ENCODE peak calls at places on chromosome 10, in ten cellular contexts. One of them, this sample, is unnamed.

GRCh38 chr10:6201511-6201975 is 1.2 kb upstream of the PFKFB3 start:
- DNase-seq in uterus: peak
- DNase-seq in breast epithelium: no peak
- DNase-seq in fibroblast of the conjunctiva: no peak
- DNase-seq in A549: peak
- DNase-seq in NCI-H2029: no peak
- DNase-seq in activated CD4-positive, alpha-beta T cell treated with anti-CD3 and anti-CD28 coated beads, Interleukin-2, amount 10 ng/mL, durations not matched to agents 7 days and 5 days: peak
- DNase-seq in Daoy: peak
- DNase-seq in tibial artery: peak
- DNase-seq in sciatic nerve: peak
- DNase-seq in this sample: peak

GRCh38 chr10:108911814-108912541 is 1011.3 kb downstream of the XPNPEP1 start:
- DNase-seq in A549: peak
- DNase-seq in fibroblast of the conjunctiva: peak
- DNase-seq in uterus: peak
- DNase-seq in NCI-H2029: no peak
- DNase-seq in breast epithelium: peak
- DNase-seq in tibial artery: no peak
- DNase-seq in activated CD4-positive, alpha-beta T cell treated with anti-CD3 and anti-CD28 coated beads, Interleukin-2, amount 10 ng/mL, durations not matched to agents 7 days and 5 days: no peak
- DNase-seq in Daoy: no peak
- DNase-seq in sciatic nerve: peak
- DNase-seq in this sample: peak

GRCh38 chr10:110323503-110323902 is 18.8 kb upstream of the SMNDC1 start:
- DNase-seq in A549: no peak
- DNase-seq in activated CD4-positive, alpha-beta T cell treated with anti-CD3 and anti-CD28 coated beads, Interleukin-2, amount 10 ng/mL, durations not matched to agents 7 days and 5 days: no peak
- DNase-seq in NCI-H2029: no peak
- DNase-seq in tibial artery: no peak
- DNase-seq in Daoy: peak
- DNase-seq in uterus: no peak
- DNase-seq in sciatic nerve: no peak
- DNase-seq in breast epithelium: no peak
- DNase-seq in fibroblast of the conjunctiva: no peak
- DNase-seq in this sample: no peak

GRCh38 chr10:95242581-95243317 is 48.1 kb downstream of the PDLIM1 start:
- DNase-seq in tibial artery: no peak
- DNase-seq in sciatic nerve: no peak
- DNase-seq in fibroblast of the conjunctiva: peak
- DNase-seq in activated CD4-positive, alpha-beta T cell treated with anti-CD3 and anti-CD28 coated beads, Interleukin-2, amount 10 ng/mL, durations not matched to agents 7 days and 5 days: peak
- DNase-seq in Daoy: peak
- DNase-seq in A549: peak
- DNase-seq in uterus: no peak
- DNase-seq in NCI-H2029: peak
- DNase-seq in breast epithelium: no peak
- DNase-seq in this sample: peak

GRCh38 chr10:126373982-126374381 is 14.3 kb downstream of the ADAM12 start:
- DNase-seq in breast epithelium: no peak
- DNase-seq in sciatic nerve: no peak
- DNase-seq in activated CD4-positive, alpha-beta T cell treated with anti-CD3 and anti-CD28 coated beads, Interleukin-2, amount 10 ng/mL, durations not matched to agents 7 days and 5 days: no peak
- DNase-seq in A549: no peak
- DNase-seq in NCI-H2029: no peak
- DNase-seq in tibial artery: no peak
- DNase-seq in uterus: no peak
- DNase-seq in fibroblast of the conjunctiva: no peak
- DNase-seq in Daoy: peak
- DNase-seq in this sample: no peak

GRCh38 chr10:48239618-48240017 is 34.9 kb downstream of the FRMPD2 start:
- DNase-seq in breast epithelium: no peak
- DNase-seq in tibial artery: no peak
- DNase-seq in A549: no peak
- DNase-seq in Daoy: no peak
- DNase-seq in fibroblast of the conjunctiva: no peak
- DNase-seq in sciatic nerve: no peak
- DNase-seq in activated CD4-positive, alpha-beta T cell treated with anti-CD3 and anti-CD28 coated beads, Interleukin-2, amount 10 ng/mL, durations not matched to agents 7 days and 5 days: no peak
- DNase-seq in NCI-H2029: no peak
- DNase-seq in uterus: no peak
- DNase-seq in this sample: no peak

GRCh38 chr10:109933984-109934565 is 10.8 kb upstream of the XPNPEP1 start:
- DNase-seq in NCI-H2029: no peak
- DNase-seq in fibroblast of the conjunctiva: no peak
- DNase-seq in breast epithelium: no peak
- DNase-seq in Daoy: no peak
- DNase-seq in sciatic nerve: no peak
- DNase-seq in A549: no peak
- DNase-seq in uterus: no peak
- DNase-seq in tibial artery: no peak
- DNase-seq in activated CD4-positive, alpha-beta T cell treated with anti-CD3 and anti-CD28 coated beads, Interleukin-2, amount 10 ng/mL, durations not matched to agents 7 days and 5 days: peak
- DNase-seq in this sample: peak

GRCh38 chr10:49758249-49758930 is 3.7 kb downstream of the OGDHL start:
- DNase-seq in fibroblast of the conjunctiva: no peak
- DNase-seq in NCI-H2029: no peak
- DNase-seq in activated CD4-positive, alpha-beta T cell treated with anti-CD3 and anti-CD28 coated beads, Interleukin-2, amount 10 ng/mL, durations not matched to agents 7 days and 5 days: no peak
- DNase-seq in uterus: no peak
- DNase-seq in Daoy: no peak
- DNase-seq in A549: no peak
- DNase-seq in breast epithelium: no peak
- DNase-seq in sciatic nerve: no peak
- DNase-seq in tibial artery: no peak
- DNase-seq in this sample: no peak

GRCh38 chr10:70773965-70774809 is 11.0 kb downstream of the TBATA start:
- DNase-seq in fibroblast of the conjunctiva: no peak
- DNase-seq in Daoy: no peak
- DNase-seq in activated CD4-positive, alpha-beta T cell treated with anti-CD3 and anti-CD28 coated beads, Interleukin-2, amount 10 ng/mL, durations not matched to agents 7 days and 5 days: no peak
- DNase-seq in tibial artery: peak
- DNase-seq in breast epithelium: peak
- DNase-seq in sciatic nerve: no peak
- DNase-seq in NCI-H2029: no peak
- DNase-seq in A549: no peak
- DNase-seq in uterus: no peak
- DNase-seq in this sample: no peak

GRCh38 chr10:329361-330099 is 194.3 kb downstream of the ZMYND11 start:
- DNase-seq in Daoy: peak
- DNase-seq in uterus: peak
- DNase-seq in fibroblast of the conjunctiva: peak
- DNase-seq in sciatic nerve: peak
- DNase-seq in tibial artery: peak
- DNase-seq in A549: peak
- DNase-seq in activated CD4-positive, alpha-beta T cell treated with anti-CD3 and anti-CD28 coated beads, Interleukin-2, amount 10 ng/mL, durations not matched to agents 7 days and 5 days: peak
- DNase-seq in NCI-H2029: peak
- DNase-seq in breast epithelium: peak
- DNase-seq in this sample: peak

GRCh38 chr10:15419279-15419874 is 48.3 kb upstream of the FAM171A1 start:
- DNase-seq in uterus: peak
- DNase-seq in Daoy: no peak
- DNase-seq in sciatic nerve: no peak
- DNase-seq in fibroblast of the conjunctiva: peak
- DNase-seq in breast epithelium: no peak
- DNase-seq in NCI-H2029: no peak
- DNase-seq in A549: no peak
- DNase-seq in tibial artery: no peak
- DNase-seq in activated CD4-positive, alpha-beta T cell treated with anti-CD3 and anti-CD28 coated beads, Interleukin-2, amount 10 ng/mL, durations not matched to agents 7 days and 5 days: peak
- DNase-seq in this sample: peak

GRCh38 chr10:126016156-126016805 is 119.9 kb downstream of the FANK1 start:
- DNase-seq in Daoy: no peak
- DNase-seq in A549: no peak
- DNase-seq in NCI-H2029: no peak
- DNase-seq in breast epithelium: no peak
- DNase-seq in uterus: no peak
- DNase-seq in fibroblast of the conjunctiva: no peak
- DNase-seq in tibial artery: no peak
- DNase-seq in activated CD4-positive, alpha-beta T cell treated with anti-CD3 and anti-CD28 coated beads, Interleukin-2, amount 10 ng/mL, durations not matched to agents 7 days and 5 days: no peak
- DNase-seq in sciatic nerve: no peak
- DNase-seq in this sample: no peak

GRCh38 chr10:78038105-78038504 is 4.4 kb downstream of the RPS24 start:
- DNase-seq in activated CD4-positive, alpha-beta T cell treated with anti-CD3 and anti-CD28 coated beads, Interleukin-2, amount 10 ng/mL, durations not matched to agents 7 days and 5 days: no peak
- DNase-seq in A549: no peak
- DNase-seq in breast epithelium: no peak
- DNase-seq in Daoy: no peak
- DNase-seq in uterus: no peak
- DNase-seq in sciatic nerve: no peak
- DNase-seq in tibial artery: no peak
- DNase-seq in fibroblast of the conjunctiva: no peak
- DNase-seq in NCI-H2029: no peak
- DNase-seq in this sample: no peak

GRCh38 chr10:34137955-34138354 is 677.1 kb downstream of the PARD3 start:
- DNase-seq in breast epithelium: no peak
- DNase-seq in sciatic nerve: no peak
- DNase-seq in tibial artery: no peak
- DNase-seq in uterus: no peak
- DNase-seq in NCI-H2029: no peak
- DNase-seq in A549: no peak
- DNase-seq in activated CD4-positive, alpha-beta T cell treated with anti-CD3 and anti-CD28 coated beads, Interleukin-2, amount 10 ng/mL, durations not matched to agents 7 days and 5 days: no peak
- DNase-seq in fibroblast of the conjunctiva: no peak
- DNase-seq in Daoy: no peak
- DNase-seq in this sample: no peak

GRCh38 chr10:103967433-103968142 is 648 bp downstream of the SLK start:
- DNase-seq in A549: peak
- DNase-seq in activated CD4-positive, alpha-beta T cell treated with anti-CD3 and anti-CD28 coated beads, Interleukin-2, amount 10 ng/mL, durations not matched to agents 7 days and 5 days: peak
- DNase-seq in uterus: peak
- DNase-seq in tibial artery: no peak
- DNase-seq in Daoy: peak
- DNase-seq in fibroblast of the conjunctiva: no peak
- DNase-seq in NCI-H2029: no peak
- DNase-seq in breast epithelium: no peak
- DNase-seq in sciatic nerve: no peak
- DNase-seq in this sample: no peak

GRCh38 chr10:127971973-127972615 is 65.2 kb downstream of the PTPRE start:
- DNase-seq in Daoy: no peak
- DNase-seq in breast epithelium: no peak
- DNase-seq in uterus: no peak
- DNase-seq in tibial artery: no peak
- DNase-seq in activated CD4-positive, alpha-beta T cell treated with anti-CD3 and anti-CD28 coated beads, Interleukin-2, amount 10 ng/mL, durations not matched to agents 7 days and 5 days: no peak
- DNase-seq in sciatic nerve: no peak
- DNase-seq in fibroblast of the conjunctiva: no peak
- DNase-seq in NCI-H2029: no peak
- DNase-seq in A549: no peak
- DNase-seq in this sample: no peak

GRCh38 chr10:8037199-8037801 is 17.2 kb upstream of the GATA3 start:
- DNase-seq in fibroblast of the conjunctiva: no peak
- DNase-seq in Daoy: no peak
- DNase-seq in activated CD4-positive, alpha-beta T cell treated with anti-CD3 and anti-CD28 coated beads, Interleukin-2, amount 10 ng/mL, durations not matched to agents 7 days and 5 days: no peak
- DNase-seq in NCI-H2029: no peak
- DNase-seq in uterus: no peak
- DNase-seq in A549: no peak
- DNase-seq in tibial artery: peak
- DNase-seq in sciatic nerve: peak
- DNase-seq in breast epithelium: no peak
- DNase-seq in this sample: no peak

GRCh38 chr10:24256619-24257018 is 47.7 kb downstream of the KIAA1217 start:
- DNase-seq in Daoy: no peak
- DNase-seq in activated CD4-positive, alpha-beta T cell treated with anti-CD3 and anti-CD28 coated beads, Interleukin-2, amount 10 ng/mL, durations not matched to agents 7 days and 5 days: no peak
- DNase-seq in NCI-H2029: no peak
- DNase-seq in sciatic nerve: no peak
- DNase-seq in fibroblast of the conjunctiva: no peak
- DNase-seq in tibial artery: no peak
- DNase-seq in A549: no peak
- DNase-seq in breast epithelium: no peak
- DNase-seq in uterus: no peak
- DNase-seq in this sample: no peak

GRCh38 chr10:63217120-63217605 is 84.0 kb downstream of the NRBF2 start:
- DNase-seq in fibroblast of the conjunctiva: peak
- DNase-seq in breast epithelium: no peak
- DNase-seq in Daoy: peak
- DNase-seq in activated CD4-positive, alpha-beta T cell treated with anti-CD3 and anti-CD28 coated beads, Interleukin-2, amount 10 ng/mL, durations not matched to agents 7 days and 5 days: peak
- DNase-seq in sciatic nerve: no peak
- DNase-seq in tibial artery: no peak
- DNase-seq in uterus: no peak
- DNase-seq in NCI-H2029: no peak
- DNase-seq in A549: peak
- DNase-seq in this sample: no peak

GRCh38 chr10:61899045-61899444 is 2.5 kb upstream of the ARID5B start:
- DNase-seq in sciatic nerve: no peak
- DNase-seq in NCI-H2029: no peak
- DNase-seq in tibial artery: no peak
- DNase-seq in Daoy: peak
- DNase-seq in activated CD4-positive, alpha-beta T cell treated with anti-CD3 and anti-CD28 coated beads, Interleukin-2, amount 10 ng/mL, durations not matched to agents 7 days and 5 days: peak
- DNase-seq in uterus: no peak
- DNase-seq in A549: no peak
- DNase-seq in breast epithelium: no peak
- DNase-seq in fibroblast of the conjunctiva: no peak
- DNase-seq in this sample: no peak

GRCh38 chr10:104123397-104123796 is 1.4 kb downstream of the SFR1 start:
- DNase-seq in NCI-H2029: no peak
- DNase-seq in tibial artery: no peak
- DNase-seq in fibroblast of the conjunctiva: no peak
- DNase-seq in activated CD4-positive, alpha-beta T cell treated with anti-CD3 and anti-CD28 coated beads, Interleukin-2, amount 10 ng/mL, durations not matched to agents 7 days and 5 days: no peak
- DNase-seq in A549: peak
- DNase-seq in breast epithelium: no peak
- DNase-seq in sciatic nerve: no peak
- DNase-seq in uterus: no peak
- DNase-seq in Daoy: no peak
- DNase-seq in this sample: no peak

GRCh38 chr10:3946234-3947229 is 161.5 kb upstream of the KLF6 start:
- DNase-seq in A549: no peak
- DNase-seq in uterus: no peak
- DNase-seq in Daoy: no peak
- DNase-seq in fibroblast of the conjunctiva: no peak
- DNase-seq in breast epithelium: no peak
- DNase-seq in activated CD4-positive, alpha-beta T cell treated with anti-CD3 and anti-CD28 coated beads, Interleukin-2, amount 10 ng/mL, durations not matched to agents 7 days and 5 days: no peak
- DNase-seq in tibial artery: no peak
- DNase-seq in NCI-H2029: no peak
- DNase-seq in sciatic nerve: no peak
- DNase-seq in this sample: no peak

GRCh38 chr10:101818958-101819633 is 852 bp upstream of the OGA start:
- DNase-seq in uterus: peak
- DNase-seq in Daoy: no peak
- DNase-seq in fibroblast of the conjunctiva: no peak
- DNase-seq in A549: no peak
- DNase-seq in NCI-H2029: no peak
- DNase-seq in tibial artery: no peak
- DNase-seq in sciatic nerve: peak
- DNase-seq in breast epithelium: no peak
- DNase-seq in activated CD4-positive, alpha-beta T cell treated with anti-CD3 and anti-CD28 coated beads, Interleukin-2, amount 10 ng/mL, durations not matched to agents 7 days and 5 days: no peak
- DNase-seq in this sample: peak

GRCh38 chr10:6069101-6069931 is 7.1 kb upstream of the IL2RA start:
- DNase-seq in activated CD4-positive, alpha-beta T cell treated with anti-CD3 and anti-CD28 coated beads, Interleukin-2, amount 10 ng/mL, durations not matched to agents 7 days and 5 days: peak
- DNase-seq in A549: no peak
- DNase-seq in fibroblast of the conjunctiva: no peak
- DNase-seq in NCI-H2029: no peak
- DNase-seq in tibial artery: no peak
- DNase-seq in Daoy: peak
- DNase-seq in uterus: no peak
- DNase-seq in sciatic nerve: no peak
- DNase-seq in breast epithelium: no peak
- DNase-seq in this sample: no peak

GRCh38 chr10:12690525-12691139 is 310.9 kb downstream of the CCDC3 start:
- DNase-seq in A549: no peak
- DNase-seq in sciatic nerve: no peak
- DNase-seq in activated CD4-positive, alpha-beta T cell treated with anti-CD3 and anti-CD28 coated beads, Interleukin-2, amount 10 ng/mL, durations not matched to agents 7 days and 5 days: no peak
- DNase-seq in tibial artery: no peak
- DNase-seq in Daoy: no peak
- DNase-seq in uterus: no peak
- DNase-seq in fibroblast of the conjunctiva: no peak
- DNase-seq in breast epithelium: no peak
- DNase-seq in NCI-H2029: no peak
- DNase-seq in this sample: no peak

GRCh38 chr10:78260141-78260540 is 226.5 kb downstream of the RPS24 start:
- DNase-seq in NCI-H2029: no peak
- DNase-seq in breast epithelium: no peak
- DNase-seq in uterus: no peak
- DNase-seq in activated CD4-positive, alpha-beta T cell treated with anti-CD3 and anti-CD28 coated beads, Interleukin-2, amount 10 ng/mL, durations not matched to agents 7 days and 5 days: no peak
- DNase-seq in tibial artery: no peak
- DNase-seq in fibroblast of the conjunctiva: no peak
- DNase-seq in A549: no peak
- DNase-seq in sciatic nerve: no peak
- DNase-seq in Daoy: no peak
- DNase-seq in this sample: no peak

GRCh38 chr10:102586858-102587257 is 57.4 kb upstream of the TRIM8 start:
- DNase-seq in uterus: no peak
- DNase-seq in fibroblast of the conjunctiva: no peak
- DNase-seq in activated CD4-positive, alpha-beta T cell treated with anti-CD3 and anti-CD28 coated beads, Interleukin-2, amount 10 ng/mL, durations not matched to agents 7 days and 5 days: no peak
- DNase-seq in sciatic nerve: no peak
- DNase-seq in breast epithelium: no peak
- DNase-seq in tibial artery: no peak
- DNase-seq in NCI-H2029: no peak
- DNase-seq in Daoy: no peak
- DNase-seq in A549: no peak
- DNase-seq in this sample: no peak

GRCh38 chr10:60845038-60845437 is 66.8 kb downstream of the CDK1 start:
- DNase-seq in fibroblast of the conjunctiva: no peak
- DNase-seq in uterus: no peak
- DNase-seq in activated CD4-positive, alpha-beta T cell treated with anti-CD3 and anti-CD28 coated beads, Interleukin-2, amount 10 ng/mL, durations not matched to agents 7 days and 5 days: no peak
- DNase-seq in Daoy: no peak
- DNase-seq in A549: no peak
- DNase-seq in NCI-H2029: no peak
- DNase-seq in breast epithelium: no peak
- DNase-seq in tibial artery: no peak
- DNase-seq in sciatic nerve: no peak
- DNase-seq in this sample: no peak